ENCODE peak calls at places on chromosomes 4 and X, in nine cellular contexts. One of them, this sample, is unnamed.

GRCh38 chr4:40164459-40164858 is 32.4 kb upstream of the RHOH start:
- DNase-seq in hepatocyte: no peak
- DNase-seq in right lobe of liver: no peak
- DNase-seq in fibroblast of lung: no peak
- DNase-seq in left lung: no peak
- DNase-seq in heart right ventricle: no peak
- DNase-seq in colonic mucosa: no peak
- DNase-seq in CD8-positive, alpha-beta T cell: no peak
- DNase-seq in A549: no peak
- DNase-seq in this sample: no peak

GRCh38 chr4:150978738-150979575 is 36.1 kb downstream of the LRBA start:
- DNase-seq in hepatocyte: no peak
- DNase-seq in right lobe of liver: no peak
- DNase-seq in fibroblast of lung: no peak
- DNase-seq in left lung: no peak
- DNase-seq in heart right ventricle: no peak
- DNase-seq in colonic mucosa: no peak
- DNase-seq in CD8-positive, alpha-beta T cell: no peak
- DNase-seq in A549: no peak
- DNase-seq in this sample: no peak

GRCh38 chrX:111098874-111099273 is 2.9 kb downstream of the PAK3 start:
- DNase-seq in hepatocyte: peak; percentile 77
- DNase-seq in right lobe of liver: peak; percentile 64
- DNase-seq in fibroblast of lung: peak; percentile 3
- DNase-seq in left lung: peak; percentile 35
- DNase-seq in heart right ventricle: peak; percentile 3
- DNase-seq in colonic mucosa: peak; percentile 53
- DNase-seq in CD8-positive, alpha-beta T cell: peak; percentile 54
- DNase-seq in A549: peak; percentile 31
- DNase-seq in this sample: peak; percentile 58

GRCh38 chr4:21290562-21290961 is 590.3 kb downstream of the PACRGL start:
- DNase-seq in hepatocyte: no peak
- DNase-seq in right lobe of liver: no peak
- DNase-seq in fibroblast of lung: no peak
- DNase-seq in left lung: no peak
- DNase-seq in heart right ventricle: no peak
- DNase-seq in colonic mucosa: no peak
- DNase-seq in CD8-positive, alpha-beta T cell: no peak
- DNase-seq in A549: no peak
- DNase-seq in this sample: no peak

GRCh38 chr4:89752932-89753598 is 83.9 kb downstream of the SNCA start:
- DNase-seq in hepatocyte: peak; percentile 30
- DNase-seq in right lobe of liver: no peak
- DNase-seq in fibroblast of lung: peak; percentile 97
- DNase-seq in left lung: no peak
- DNase-seq in heart right ventricle: no peak
- DNase-seq in colonic mucosa: no peak
- DNase-seq in CD8-positive, alpha-beta T cell: no peak
- DNase-seq in A549: no peak
- DNase-seq in this sample: no peak

GRCh38 chrX:30141966-30142365 is 73.4 kb upstream of the MAGEB2 start:
- DNase-seq in hepatocyte: peak; percentile 32
- DNase-seq in right lobe of liver: no peak
- DNase-seq in fibroblast of lung: peak; percentile 59
- DNase-seq in left lung: no peak
- DNase-seq in heart right ventricle: peak; percentile 3
- DNase-seq in colonic mucosa: no peak
- DNase-seq in CD8-positive, alpha-beta T cell: no peak
- DNase-seq in A549: peak; percentile 3
- DNase-seq in this sample: no peak

GRCh38 chr4:155807021-155807420 is 48.2 kb downstream of the GUCY1B1 start:
- DNase-seq in hepatocyte: no peak
- DNase-seq in right lobe of liver: no peak
- DNase-seq in fibroblast of lung: peak; percentile 84
- DNase-seq in left lung: no peak
- DNase-seq in heart right ventricle: no peak
- DNase-seq in colonic mucosa: no peak
- DNase-seq in CD8-positive, alpha-beta T cell: no peak
- DNase-seq in A549: no peak
- DNase-seq in this sample: no peak

GRCh38 chrX:3244203-3244743 is 102.2 kb downstream of the MXRA5 start:
- DNase-seq in hepatocyte: peak; percentile 46
- DNase-seq in right lobe of liver: no peak
- DNase-seq in fibroblast of lung: peak; percentile 77
- DNase-seq in left lung: no peak
- DNase-seq in heart right ventricle: no peak
- DNase-seq in colonic mucosa: no peak
- DNase-seq in CD8-positive, alpha-beta T cell: no peak
- DNase-seq in A549: no peak
- DNase-seq in this sample: no peak

GRCh38 chr4:67658302-67658701 is 42.7 kb downstream of the UBA6 start:
- DNase-seq in hepatocyte: no peak
- DNase-seq in right lobe of liver: no peak
- DNase-seq in fibroblast of lung: no peak
- DNase-seq in left lung: no peak
- DNase-seq in heart right ventricle: no peak
- DNase-seq in colonic mucosa: no peak
- DNase-seq in CD8-positive, alpha-beta T cell: no peak
- DNase-seq in A549: no peak
- DNase-seq in this sample: no peak

GRCh38 chrX:10140264-10140663 is 16.5 kb upstream of the CLCN4 start:
- DNase-seq in hepatocyte: no peak
- DNase-seq in right lobe of liver: no peak
- DNase-seq in fibroblast of lung: no peak
- DNase-seq in left lung: no peak
- DNase-seq in heart right ventricle: no peak
- DNase-seq in colonic mucosa: no peak
- DNase-seq in CD8-positive, alpha-beta T cell: no peak
- DNase-seq in A549: no peak
- DNase-seq in this sample: no peak

GRCh38 chrX:134571831-134572230 is 86.4 kb downstream of the PLAC1 start:
- DNase-seq in hepatocyte: no peak
- DNase-seq in right lobe of liver: no peak
- DNase-seq in fibroblast of lung: no peak
- DNase-seq in left lung: no peak
- DNase-seq in heart right ventricle: no peak
- DNase-seq in colonic mucosa: no peak
- DNase-seq in CD8-positive, alpha-beta T cell: no peak
- DNase-seq in A549: no peak
- DNase-seq in this sample: no peak

DNA sequence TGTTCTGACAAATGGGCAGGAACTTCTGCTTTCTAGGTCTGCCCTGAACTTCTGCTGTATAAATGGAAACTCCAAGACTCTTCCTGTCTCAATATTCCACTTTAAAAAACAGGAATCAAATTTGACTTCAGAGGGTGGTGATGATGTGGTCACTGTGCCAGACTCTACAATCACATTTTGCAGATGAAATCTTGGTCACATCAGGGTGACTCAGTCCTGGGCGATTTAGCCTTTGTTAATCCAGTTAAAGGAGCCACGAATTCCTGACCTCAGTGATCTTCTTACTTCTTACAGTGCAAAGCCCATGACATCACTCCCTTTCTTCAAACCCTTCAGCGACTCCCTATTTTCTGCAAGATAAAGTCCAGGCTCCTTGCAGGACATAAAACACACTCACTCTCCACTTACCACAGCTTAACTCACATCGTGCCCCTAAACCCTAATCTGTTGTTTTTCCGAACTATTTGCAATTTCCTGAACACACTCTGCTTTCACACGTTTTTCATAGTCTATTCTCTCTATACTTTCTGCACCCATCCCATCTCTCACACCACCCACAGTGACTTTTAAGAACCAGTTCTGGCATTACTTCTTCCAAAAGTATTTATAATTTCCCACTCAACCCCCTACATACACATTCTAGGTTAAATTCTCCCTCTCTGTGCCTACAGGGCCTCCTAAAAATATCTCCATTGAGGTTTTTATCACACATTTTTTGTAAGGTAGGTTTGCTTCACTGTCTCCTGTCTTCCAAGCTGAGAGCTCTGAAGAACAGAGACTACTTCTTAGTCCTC is 11.1 kb downstream of the GASK1B start:
- DNase-seq in hepatocyte: peak; percentile 71
- DNase-seq in right lobe of liver: no peak
- DNase-seq in fibroblast of lung: peak; percentile 68
- DNase-seq in left lung: peak; percentile 37
- DNase-seq in heart right ventricle: peak; percentile 56
- DNase-seq in colonic mucosa: no peak
- DNase-seq in CD8-positive, alpha-beta T cell: no peak
- DNase-seq in A549: peak; percentile 21
- DNase-seq in this sample: no peak
- H3K4me1 ChIP-seq in hepatocyte: peaks cover 57% of the 10 kb centered on the region
- H3K4me1 ChIP-seq in right lobe of liver: no peaks in the 10 kb centered on the region
- H3K4me1 ChIP-seq in fibroblast of lung: peaks cover 4% of the 10 kb centered on the region
- H3K4me1 ChIP-seq in left lung: no peaks in the 10 kb centered on the region
- H3K4me1 ChIP-seq in heart right ventricle: peaks cover 97% of the 10 kb centered on the region
- H3K4me1 ChIP-seq in colonic mucosa: no peaks in the 10 kb centered on the region
- H3K4me1 ChIP-seq in CD8-positive, alpha-beta T cell: no peaks in the 10 kb centered on the region
- H3K4me1 ChIP-seq in A549: peaks cover 28% of the 10 kb centered on the region
- H3K4me1 ChIP-seq in this sample: peaks cover 13% of the 10 kb centered on the region

DNA sequence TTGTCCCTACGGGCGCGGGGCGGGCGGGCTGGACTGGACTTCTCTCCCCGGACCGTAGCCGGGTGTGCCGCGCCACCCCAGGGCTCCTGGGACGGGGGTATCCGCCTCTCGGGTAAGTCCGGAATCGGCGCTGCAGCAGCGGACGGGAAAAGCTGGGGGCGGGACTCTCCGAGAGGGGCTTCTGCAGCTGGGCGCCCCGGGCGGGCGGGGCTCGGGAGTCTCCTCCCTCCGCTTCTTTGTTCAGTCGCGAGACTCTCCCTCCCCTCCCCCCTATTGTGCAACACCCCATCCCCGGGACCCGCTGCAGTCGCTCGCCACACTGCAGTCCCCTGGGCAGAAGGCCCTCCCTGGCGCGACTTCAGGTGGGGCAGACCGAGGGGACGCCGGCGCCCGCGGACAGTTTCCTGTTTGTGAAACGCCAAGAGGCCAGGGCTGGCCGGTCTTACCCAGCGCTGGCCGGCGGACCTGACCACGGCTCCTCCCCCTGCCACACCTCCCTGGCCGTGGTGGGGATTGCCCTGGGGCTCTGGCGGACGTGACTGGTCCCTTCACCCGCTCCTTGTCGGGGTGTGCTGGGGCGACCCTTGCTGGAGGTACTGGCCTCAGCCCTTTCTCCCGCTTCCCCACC is 966 bp downstream of the CCNG2 start:
- DNase-seq in hepatocyte: peak; percentile 96
- DNase-seq in right lobe of liver: peak; percentile 92
- DNase-seq in fibroblast of lung: peak; percentile 87
- DNase-seq in left lung: peak; percentile 92
- DNase-seq in heart right ventricle: peak; percentile 90
- DNase-seq in colonic mucosa: peak; percentile 92
- DNase-seq in CD8-positive, alpha-beta T cell: peak; percentile 80
- DNase-seq in A549: peak; percentile 69
- DNase-seq in this sample: peak; percentile 75
- TF ChIP-seq CTCF in hepatocyte: no peak
- TF ChIP-seq CTCF in right lobe of liver: no peak
- TF ChIP-seq CTCF in fibroblast of lung: no peak
- TF ChIP-seq CTCF in left lung: no peak
- TF ChIP-seq CTCF in heart right ventricle: no peak
- TF ChIP-seq CTCF in colonic mucosa: no peak
- TF ChIP-seq CTCF in CD8-positive, alpha-beta T cell: no peak
- TF ChIP-seq CTCF in A549: no peak
- TF ChIP-seq CTCF in this sample: no peak

GRCh38 chr4:176793060-176793605 is 411 bp upstream of the VEGFC start:
- DNase-seq in hepatocyte: no peak
- DNase-seq in right lobe of liver: no peak
- DNase-seq in fibroblast of lung: no peak
- DNase-seq in left lung: peak; percentile 33
- DNase-seq in heart right ventricle: no peak
- DNase-seq in colonic mucosa: no peak
- DNase-seq in CD8-positive, alpha-beta T cell: no peak
- DNase-seq in A549: no peak
- DNase-seq in this sample: no peak
- H3K4me3 ChIP-seq in hepatocyte: peak overlapping the region; percentile 7
- H3K4me3 ChIP-seq in right lobe of liver: no peak overlapping the region
- H3K4me3 ChIP-seq in fibroblast of lung: peak overlapping the region; percentile 28
- H3K4me3 ChIP-seq in left lung: peak overlapping the region; percentile 7
- H3K4me3 ChIP-seq in heart right ventricle: peak overlapping the region; percentile 75
- H3K4me3 ChIP-seq in colonic mucosa: no peak overlapping the region
- H3K4me3 ChIP-seq in CD8-positive, alpha-beta T cell: no peak overlapping the region
- H3K4me3 ChIP-seq in A549: peak overlapping the region; percentile 92
- H3K4me3 ChIP-seq in this sample: peak overlapping the region; percentile 42

DNA sequence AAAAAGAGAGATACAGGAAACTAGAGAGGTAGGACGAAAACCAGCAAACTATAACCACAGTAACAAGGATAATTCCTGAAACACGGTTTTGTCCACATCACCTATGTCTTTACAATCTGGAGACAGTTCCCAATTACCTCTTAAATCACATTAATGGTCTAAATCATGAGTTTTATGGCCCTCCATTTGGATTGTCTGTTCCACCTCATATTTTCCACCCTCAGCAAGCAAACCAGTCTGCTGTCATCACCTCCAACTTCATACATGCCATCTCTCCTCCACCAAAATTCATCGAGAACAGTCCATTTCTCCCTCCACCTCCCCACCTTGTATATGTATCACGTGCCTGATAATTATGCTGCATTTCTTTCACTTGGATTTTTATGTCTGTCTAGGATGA is 107.3 kb downstream of the SH3RF1 start:
- DNase-seq in hepatocyte: no peak
- DNase-seq in right lobe of liver: no peak
- DNase-seq in fibroblast of lung: no peak
- DNase-seq in left lung: no peak
- DNase-seq in heart right ventricle: no peak
- DNase-seq in colonic mucosa: no peak
- DNase-seq in CD8-positive, alpha-beta T cell: no peak
- DNase-seq in A549: no peak
- DNase-seq in this sample: no peak
- H3K4me1 ChIP-seq in hepatocyte: peaks cover 12% of the 10 kb centered on the region
- H3K4me1 ChIP-seq in right lobe of liver: no peaks in the 10 kb centered on the region
- H3K4me1 ChIP-seq in fibroblast of lung: peaks cover 15% of the 10 kb centered on the region
- H3K4me1 ChIP-seq in left lung: peaks cover 8% of the 10 kb centered on the region
- H3K4me1 ChIP-seq in heart right ventricle: peaks cover 12% of the 10 kb centered on the region
- H3K4me1 ChIP-seq in colonic mucosa: peaks cover 3% of the 10 kb centered on the region
- H3K4me1 ChIP-seq in CD8-positive, alpha-beta T cell: no peaks in the 10 kb centered on the region
- H3K4me1 ChIP-seq in A549: peaks cover 34% of the 10 kb centered on the region
- H3K4me1 ChIP-seq in this sample: peaks cover 22% of the 10 kb centered on the region

GRCh38 chrX:70001708-70002341 is 47.9 kb downstream of the AWAT2 start:
- DNase-seq in hepatocyte: no peak
- DNase-seq in right lobe of liver: no peak
- DNase-seq in fibroblast of lung: no peak
- DNase-seq in left lung: no peak
- DNase-seq in heart right ventricle: no peak
- DNase-seq in colonic mucosa: no peak
- DNase-seq in CD8-positive, alpha-beta T cell: no peak
- DNase-seq in A549: no peak
- DNase-seq in this sample: no peak
- TF ChIP-seq CTCF in hepatocyte: no peak
- TF ChIP-seq CTCF in right lobe of liver: no peak
- TF ChIP-seq CTCF in fibroblast of lung: no peak
- TF ChIP-seq CTCF in left lung: no peak
- TF ChIP-seq CTCF in heart right ventricle: no peak
- TF ChIP-seq CTCF in colonic mucosa: no peak
- TF ChIP-seq CTCF in CD8-positive, alpha-beta T cell: no peak
- TF ChIP-seq CTCF in A549: no peak
- TF ChIP-seq CTCF in this sample: no peak

This sample was measured in pancreas.